ENCODE peak calls at places on chromosomes 11 and 22, in eight cellular contexts. B is HCT116, V is GM12878, D is SK-N-MC, T is H1, A is K562, M is SK-N-SH, Z is HepG2. R is an unnamed sample.

GRCh38 chr11:118918686-118919280 is 6.9 kb downstream of the BCL9L start:
- DNase-seq in A (peak; percentile 34), B (no peak), T (peak; percentile 59), M (no peak), D (no peak), V (no peak), Z (no peak), R (no peak)

GRCh38 chr11:44954051-44954906 is 3.6 kb upstream of the TP53I11 start:
- DNase-seq in B (no peak), Z (no peak), M (no peak), D (no peak), A (no peak), V (no peak), T (no peak), R (no peak)

GRCh38 chr11:95789506-95790122 is at the start of gene FAM76B:
- DNase-seq in M (peak; percentile 89), V (peak; percentile 99), A (peak; percentile 85), Z (peak; percentile 98), D (peak; percentile 95), T (peak; percentile 93), B (peak; percentile 98), R (peak; percentile 100)

GRCh38 chr11:122593473-122594420 is 61.8 kb upstream of the UBASH3B start:
- DNase-seq in M (no peak), V (no peak), Z (no peak), A (no peak), D (no peak), T (no peak), B (no peak), R (no peak)

GRCh38 chr11:134678152-134678551 is 266.1 kb upstream of the B3GAT1 start:
- DNase-seq in A (no peak), B (no peak), T (no peak), V (no peak), M (no peak), Z (no peak), D (no peak), R (no peak)

GRCh38 chr11:19962795-19963163 is 197.5 kb downstream of the DBX1 start:
- DNase-seq in A (no peak), Z (no peak), M (no peak), T (no peak), V (no peak), D (no peak), B (no peak), R (no peak)

GRCh38 chr11:88151866-88152265 is 23.4 kb downstream of the RAB38 start:
- DNase-seq in T (no peak), V (no peak), D (no peak), B (no peak), Z (no peak), M (no peak), A (no peak), R (no peak)

GRCh38 chr11:36631704-36632287 is 33.8 kb upstream of the RAG2 start:
- DNase-seq in M (no peak), B (no peak), T (no peak), A (no peak), D (no peak), V (no peak), Z (no peak), R (no peak)

GRCh38 chr11:83063073-83063754 is 8.5 kb downstream of the RAB30 start:
- DNase-seq in Z (no peak), M (no peak), D (peak; percentile 62), V (peak; percentile 88), B (no peak), T (no peak), A (no peak), R (no peak)

GRCh38 chr11:132590554-132590953 is 941.7 kb downstream of the OPCML start:
- DNase-seq in A (no peak), T (no peak), M (no peak), Z (no peak), V (no peak), B (no peak), D (no peak), R (no peak)

GRCh38 chr11:69834251-69834650 is 15.0 kb upstream of the FGF3 start:
- DNase-seq in D (no peak), A (no peak), Z (no peak), V (no peak), T (no peak), B (no peak), M (peak; percentile 11), R (no peak)

GRCh38 chr11:123235117-123235686 is 40.2 kb upstream of the CLMP start:
- DNase-seq in T (peak; percentile 89), D (no peak), M (peak; percentile 68), V (no peak), Z (peak; percentile 9), B (peak; percentile 38), A (peak; percentile 79), R (peak; percentile 41)

GRCh38 chr22:32034275-32034674 is 8.8 kb upstream of the SLC5A1 start:
- DNase-seq in D (no peak), B (no peak), Z (no peak), A (no peak), M (no peak), V (no peak), T (no peak), R (no peak)

GRCh38 chr11:118918128-118918685 is 7.5 kb downstream of the BCL9L start:
- DNase-seq in V (no peak), D (no peak), A (peak; percentile 71), B (no peak), T (no peak), Z (peak; percentile 69), M (peak; percentile 53), R (peak; percentile 75)

GRCh38 chr22:27624042-27624441 is 177.5 kb downstream of the MN1 start:
- DNase-seq in A (no peak), M (no peak), T (no peak), V (no peak), B (no peak), D (no peak), Z (no peak), R (no peak)

GRCh38 chr22:36102995-36103394 is 57.6 kb downstream of the APOL3 start:
- DNase-seq in B (no peak), M (no peak), A (no peak), V (peak; percentile 24), D (no peak), Z (no peak), T (no peak), R (no peak)

DNA sequence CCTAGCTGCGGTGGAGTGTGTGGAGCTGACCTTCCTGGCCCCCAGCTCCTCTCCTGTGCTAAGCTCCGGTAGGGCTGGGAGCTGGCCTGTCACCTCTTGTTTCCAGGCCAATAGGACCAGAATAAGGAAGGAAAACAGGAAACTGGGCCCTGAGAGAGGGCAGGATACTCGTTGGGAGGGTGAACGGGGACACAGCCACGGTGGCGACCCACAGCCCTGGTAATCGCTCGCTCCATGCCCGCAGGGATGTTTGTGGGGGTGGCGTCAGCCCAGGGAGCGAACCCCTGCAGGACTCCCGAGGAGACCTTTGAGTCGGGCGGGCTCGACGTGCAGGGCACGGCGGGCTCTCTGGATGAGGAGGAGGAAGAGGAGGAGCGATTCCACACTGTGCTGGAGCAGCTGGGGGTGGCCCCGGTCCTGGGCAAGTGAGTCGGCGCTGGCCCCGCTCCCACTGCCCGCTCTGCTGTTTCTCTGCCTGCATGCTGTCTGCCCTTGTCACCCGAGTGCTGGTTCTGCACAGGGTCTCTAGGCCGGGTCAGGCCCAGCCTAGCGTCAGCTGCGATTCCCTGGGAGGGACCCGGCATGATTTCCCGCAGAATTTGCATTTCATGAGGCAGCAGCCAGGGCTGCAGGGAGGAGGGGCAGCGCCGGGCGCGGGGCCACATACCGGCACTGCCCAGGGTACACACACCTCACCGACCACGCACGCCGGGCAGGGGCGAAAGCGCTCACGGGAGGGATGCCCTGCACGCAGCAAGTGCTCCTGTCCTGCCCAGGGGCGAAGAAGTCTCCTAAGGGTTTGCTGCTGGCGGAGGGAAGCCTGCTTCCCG is 1.6 kb downstream of the CRACR2B start:
- DNase-seq in T (peak; percentile 76), B (no peak), M (no peak), A (no peak), D (no peak), Z (no peak), V (no peak), R (peak; percentile 92)
- H3K4me3 ChIP-seq in T (peak overlapping the region; percentile 62), B (no peak overlapping the region), M (no peak overlapping the region), A (no peak overlapping the region), D (peak overlapping the region; percentile 86), Z (peak overlapping the region; percentile 75), V (peak overlapping the region; percentile 49), R (peak overlapping the region; percentile 7)

DNA sequence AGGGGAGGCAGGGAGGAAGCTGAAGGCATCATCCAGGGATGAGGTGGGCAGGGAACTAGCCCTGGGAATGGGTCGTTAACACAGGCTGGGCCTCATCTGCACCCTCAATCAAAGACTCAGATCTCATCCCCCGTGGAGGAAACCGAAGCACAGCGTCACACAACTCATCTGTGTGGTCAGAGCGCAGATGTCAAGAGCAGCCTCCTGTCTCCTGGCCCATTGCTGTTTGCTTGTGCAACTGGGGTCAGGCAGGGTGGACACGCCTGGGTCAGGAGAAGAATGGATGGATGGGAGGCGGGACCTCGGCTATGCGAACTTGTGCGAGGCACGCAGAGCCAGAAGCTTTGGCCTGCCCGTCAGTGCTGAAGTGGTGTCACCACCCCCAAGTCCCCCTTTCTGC is 218.1 kb downstream of the CEP164 start:
- DNase-seq in B (no peak), Z (no peak), V (no peak), T (no peak), M (no peak), A (no peak), D (no peak), R (no peak)
- H3K9ac ChIP-seq in B (no peak overlapping the region), Z (no peak overlapping the region), V (no peak overlapping the region), T (no peak overlapping the region), M (no peak overlapping the region), A (no peak overlapping the region), D (no peak overlapping the region), R (no peak overlapping the region)

DNA sequence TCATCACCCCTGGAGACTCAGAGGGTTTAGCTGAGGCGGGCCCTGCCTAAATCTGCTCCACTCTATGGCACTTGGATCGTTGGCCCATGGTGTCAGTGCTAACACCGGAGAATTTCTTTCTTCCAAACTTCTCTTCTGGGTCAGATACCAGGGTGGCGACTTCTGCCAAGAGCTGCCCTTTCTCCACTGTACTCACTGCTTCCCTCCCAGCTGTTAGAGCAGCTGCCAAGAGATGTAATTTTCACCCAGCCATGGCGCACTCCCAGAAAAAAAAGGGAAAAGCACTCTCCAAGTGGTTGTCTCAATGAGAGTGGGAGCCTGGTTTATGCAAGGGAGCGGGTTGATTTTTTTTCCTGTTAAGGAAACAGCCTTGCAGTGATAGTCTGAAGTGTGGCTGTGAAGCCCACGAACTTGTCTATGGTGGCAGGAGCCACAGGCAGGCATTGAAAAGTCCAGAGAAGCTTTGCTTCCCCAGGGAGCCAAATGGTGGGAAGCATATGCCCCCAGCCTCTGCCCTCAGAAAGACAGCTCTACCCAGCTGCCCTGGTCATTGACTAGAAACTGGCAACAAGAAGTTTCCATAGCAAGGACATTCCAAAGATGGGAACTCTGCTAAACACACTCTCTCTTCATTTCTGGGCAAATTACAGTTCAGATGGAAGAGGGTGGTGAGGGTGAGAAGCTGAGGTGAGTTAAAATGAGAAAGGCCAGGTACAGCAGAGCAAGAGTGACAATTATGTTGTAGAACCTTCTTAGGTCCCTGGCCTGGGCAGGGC is 10.7 kb downstream of the PCSK7 start:
- DNase-seq in B (no peak), T (no peak), A (no peak), D (no peak), Z (no peak), V (no peak), M (no peak), R (no peak)
- TF ChIP-seq POLR2AphosphoS5 in B (no peak), T (no peak), A (no peak), D (no peak), Z (no peak), V (no peak), M (no peak), R (no peak)

DNA sequence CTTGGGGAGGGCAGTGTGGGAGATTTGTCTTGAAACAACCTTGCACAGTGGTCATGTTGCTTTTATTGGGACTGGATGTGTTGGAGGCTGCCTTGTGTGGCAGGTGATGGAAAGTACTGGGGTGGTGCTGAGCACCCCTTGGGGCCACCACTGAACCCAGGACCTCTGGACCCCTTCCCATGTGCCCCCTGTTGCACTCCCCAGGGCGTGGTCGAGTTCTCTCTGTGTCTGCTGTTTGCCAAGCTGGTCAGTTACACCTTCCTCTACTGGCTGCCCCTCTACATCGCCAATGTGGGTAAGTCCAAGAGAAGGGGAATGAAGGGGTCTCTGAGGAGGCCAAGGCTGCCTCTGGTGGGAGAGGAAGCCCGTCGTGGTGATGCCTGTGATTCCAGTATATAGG is 18.9 kb downstream of the SLC37A2 start:
- DNase-seq in T (no peak), B (no peak), Z (no peak), V (no peak), D (no peak), A (no peak), M (no peak), R (no peak)
- H3K4me3 ChIP-seq in T (no peak overlapping the region), B (no peak overlapping the region), Z (no peak overlapping the region), V (no peak overlapping the region), D (no peak overlapping the region), A (no peak overlapping the region), M (no peak overlapping the region), R (no peak overlapping the region)